ENCODE peak calls at places on chromosomes 3 and 15, in eight cellular contexts. S is Kasumi-1; F is heart left ventricle; N is AG09309; O is activated CD8-positive, alpha-beta memory T cell treated with anti-CD3 and anti-CD28 coated beads for 48 hours; X is endothelial cell; A is T-cell; W is H4. C is an unnamed sample.
A peak's percentile ranks its signal among the peaks of the same experiment; 100 is the strongest.

GRCh38 chr15:69462030-69462492 is 9.4 kb downstream of the RPLP1 start:
- DNase-seq in O (no peak), A (no peak), N (no peak), W (no peak), F (peak; percentile 43), S (peak; percentile 6), X (no peak), C (no peak)

GRCh38 chr15:84684092-84684491 is 26.1 kb upstream of the NMB start:
- DNase-seq in S (no peak), X (no peak), O (no peak), A (no peak), F (no peak), N (no peak), W (no peak), C (no peak)

GRCh38 chr3:138338816-138339215 is 9.2 kb upstream of the NME9 start:
- DNase-seq in N (no peak), W (no peak), S (no peak), F (no peak), A (no peak), X (no peak), O (no peak), C (no peak)

GRCh38 chr15:61818801-61819200 is 241.4 kb downstream of the VPS13C start:
- DNase-seq in A (no peak), X (no peak), N (no peak), W (no peak), O (no peak), F (no peak), S (no peak), C (no peak)

GRCh38 chr3:42683875-42684593 is 1.3 kb upstream of the KLHL40 start:
- DNase-seq in X (no peak), W (peak; percentile 81), F (peak; percentile 81), S (no peak), O (peak; percentile 6), N (peak; percentile 90), A (no peak), C (no peak)

GRCh38 chr3:37493485-37494080 is 319.2 kb upstream of the LRRFIP2 start:
- DNase-seq in W (no peak), F (no peak), X (no peak), N (no peak), O (no peak), A (no peak), S (no peak), C (no peak)

GRCh38 chr3:12815719-12816118 is 19.2 kb downstream of the CAND2 start:
- DNase-seq in F (no peak), N (no peak), X (no peak), A (no peak), W (no peak), S (no peak), O (no peak), C (no peak)

GRCh38 chr3:155744626-155745324 is at the start of gene PLCH1:
- DNase-seq in O (no peak), F (peak; percentile 53), N (no peak), X (peak; percentile 77), W (peak; percentile 61), A (peak; percentile 31), S (peak; percentile 69), C (peak; percentile 90)

GRCh38 chr3:138450181-138450580 is 15.8 kb downstream of the ESYT3 start:
- DNase-seq in S (no peak), X (no peak), O (no peak), F (no peak), A (no peak), N (no peak), W (no peak), C (no peak)

C was measured in D341Med.